ENCODE peak calls at places on chromosomes 6 and 20, in five cellular contexts. K, O, N, M and E are unnamed samples.

GRCh38 chr20:24147479-24147878 is 158.9 kb upstream of the GGTLC1 start:
- DNase-seq in K (no peak), O (no peak), N (no peak), M (no peak), E (no peak)

GRCh38 chr20:57432874-57433491 is 41.8 kb downstream of the RBM38 start:
- DNase-seq in K (peak), O (peak), N (no peak), M (no peak), E (no peak)

GRCh38 chr6:30877419-30878262 is 6.7 kb upstream of the DDR1 start:
- DNase-seq in K (peak), O (peak), N (peak), M (peak), E (peak)

GRCh38 chr20:43853174-43853803 is 61.4 kb upstream of the TOX2 start:
- DNase-seq in K (no peak), O (no peak), N (no peak), M (no peak), E (no peak)

GRCh38 chr20:59823860-59824259 is 109.6 kb downstream of the SYCP2 start:
- DNase-seq in K (no peak), O (no peak), N (no peak), M (no peak), E (peak)

GRCh38 chr20:32244150-32244823 is 33.2 kb upstream of the KIF3B start:
- DNase-seq in K (no peak), O (no peak), N (no peak), M (peak), E (no peak)

GRCh38 chr6:38234141-38234540 is 405.6 kb downstream of the BTBD9 start:
- DNase-seq in K (no peak), O (no peak), N (no peak), M (no peak), E (no peak)

GRCh38 chr6:11631008-11631407 is 93.5 kb downstream of the TMEM170B start:
- DNase-seq in K (no peak), O (no peak), N (no peak), M (no peak), E (peak)

GRCh38 chr6:167450631-167451030 is 125.7 kb downstream of the TTLL2 start:
- DNase-seq in K (no peak), O (no peak), N (no peak), M (no peak), E (no peak)

GRCh38 chr6:42394151-42394550 is 57.6 kb downstream of the TRERF1 start:
- DNase-seq in K (no peak), O (no peak), N (no peak), M (no peak), E (no peak)

GRCh38 chr6:168031411-168032382 is 34.2 kb downstream of the KIF25 start:
- DNase-seq in K (no peak), O (no peak), N (no peak), M (no peak), E (no peak)

GRCh38 chr20:38190166-38190565 is 25.1 kb upstream of the TGM2 start:
- DNase-seq in K (no peak), O (no peak), N (no peak), M (no peak), E (no peak)

GRCh38 chr6:70371454-70372105 is 41.7 kb upstream of the FAM135A start:
- DNase-seq in K (no peak), O (peak), N (peak), M (peak), E (peak)

GRCh38 chr20:19699132-19699971 is 58.7 kb upstream of the RIN2 start:
- DNase-seq in K (no peak), O (no peak), N (peak), M (no peak), E (no peak)

GRCh38 chr6:4603291-4603690 is 172.9 kb upstream of the CDYL start:
- DNase-seq in K (no peak), O (no peak), N (peak), M (no peak), E (no peak)

GRCh38 chr6:127146935-127147334 is 28.5 kb downstream of the RSPO3 start:
- DNase-seq in K (no peak), O (no peak), N (no peak), M (no peak), E (no peak)

GRCh38 chr20:19423097-19423891 is 210.9 kb downstream of the SLC24A3 start:
- DNase-seq in K (no peak), O (no peak), N (no peak), M (no peak), E (no peak)

GRCh38 chr20:1838479-1839279 is 56.5 kb upstream of the SIRPA start:
- DNase-seq in K (no peak), O (no peak), N (no peak), M (no peak), E (peak)

GRCh38 chr6:35708585-35708984 is 19.9 kb upstream of the FKBP5 start:
- DNase-seq in K (no peak), O (no peak), N (no peak), M (no peak), E (no peak)

GRCh38 chr6:35014786-35015185 is 125.7 kb downstream of the ANKS1A start:
- DNase-seq in K (no peak), O (no peak), N (peak), M (peak), E (no peak)

GRCh38 chr20:56323656-56324055 is 35.1 kb upstream of the FAM210B start:
- DNase-seq in K (no peak), O (no peak), N (no peak), M (no peak), E (no peak)

GRCh38 chr6:121849477-121849876 is 414.0 kb downstream of the GJA1 start:
- DNase-seq in K (no peak), O (peak), N (peak), M (peak), E (peak)

GRCh38 chr6:134235937-134236751 is 81.8 kb downstream of the SGK1 start:
- DNase-seq in K (peak), O (peak), N (no peak), M (no peak), E (no peak)

GRCh38 chr20:24935140-24935539 is 13.9 kb upstream of the CST7 start:
- DNase-seq in K (no peak), O (no peak), N (no peak), M (no peak), E (no peak)

GRCh38 chr6:54681987-54682386 is 164.6 kb upstream of the FAM83B start:
- DNase-seq in K (no peak), O (no peak), N (peak), M (no peak), E (no peak)

GRCh38 chr6:146950351-146950835 is 253.8 kb upstream of the STXBP5 start:
- DNase-seq in K (no peak), O (peak), N (no peak), M (peak), E (no peak)

GRCh38 chr6:82588020-82588419 is 224.4 kb downstream of the TPBG start:
- DNase-seq in K (no peak), O (no peak), N (no peak), M (no peak), E (no peak)

GRCh38 chr6:158808442-158808833 is 10.7 kb downstream of the EZR start:
- DNase-seq in K (no peak), O (no peak), N (no peak), M (no peak), E (no peak)

GRCh38 chr6:158810149-158811095 is 8.7 kb downstream of the EZR start:
- DNase-seq in K (no peak), O (no peak), N (no peak), M (no peak), E (no peak)

GRCh38 chr6:158808918-158809678 is 10.1 kb downstream of the EZR start:
- DNase-seq in K (peak), O (no peak), N (no peak), M (peak), E (no peak)

GRCh38 chr6:158805698-158806373 is 13.3 kb downstream of the EZR start:
- DNase-seq in K (no peak), O (no peak), N (no peak), M (no peak), E (no peak)

DNA sequence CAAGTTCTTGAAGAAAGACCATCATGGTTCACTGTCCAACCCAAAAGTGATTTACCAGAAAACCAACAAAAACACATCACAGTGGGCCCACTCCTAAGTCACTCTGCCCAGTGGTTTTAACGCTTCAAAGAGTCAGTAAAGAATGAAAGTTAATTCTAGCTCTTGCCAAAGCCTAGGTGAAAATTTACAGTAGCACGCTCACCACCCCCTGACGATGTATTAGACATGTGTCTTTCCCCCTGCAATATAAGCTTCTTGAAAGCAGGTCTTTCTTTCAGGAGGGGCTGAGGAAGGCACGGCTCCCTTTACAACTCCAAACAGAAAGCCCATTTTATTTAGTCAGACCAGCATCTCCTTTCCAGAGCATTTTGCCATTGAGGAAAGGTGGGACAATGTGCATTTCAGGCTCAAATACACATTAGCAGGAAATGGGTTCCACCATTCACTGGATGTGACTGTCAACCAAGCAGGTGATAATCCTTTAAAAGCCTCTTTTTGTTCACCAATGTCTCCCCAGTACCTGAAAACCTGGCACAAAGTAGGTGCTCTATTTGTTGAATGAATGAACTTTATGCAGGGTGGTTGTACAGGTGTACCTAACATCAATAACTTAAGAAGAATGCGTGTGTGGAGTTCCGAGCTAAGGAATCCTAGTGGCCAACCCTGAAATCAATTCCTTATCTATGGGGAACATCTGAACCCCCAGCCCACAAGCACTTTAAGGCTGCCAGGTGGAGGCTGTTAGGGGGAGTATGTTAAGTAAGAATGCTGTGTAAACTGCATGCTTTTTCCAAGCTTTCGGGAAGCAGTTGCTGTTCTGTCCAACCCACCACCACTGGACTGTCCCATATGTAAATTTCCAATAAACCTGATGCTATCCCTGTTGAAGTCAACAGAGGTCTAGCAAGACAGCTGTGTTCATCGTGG is 11.4 kb downstream of the EZR start:
- DNase-seq in K (no peak), O (peak), N (no peak), M (no peak), E (no peak)
- TF ChIP-seq ZBTB33 in K (no peak), O (no peak), N (no peak), M (no peak), E (no peak)

GRCh38 chr20:53078761-53079482 is 106.8 kb downstream of the TSHZ2 start:
- DNase-seq in K (no peak), O (no peak), N (no peak), M (peak), E (no peak)
- H2AFZ ChIP-seq in K (no peak), O (no peak), N (no peak), M (peak), E (no peak)

DNA sequence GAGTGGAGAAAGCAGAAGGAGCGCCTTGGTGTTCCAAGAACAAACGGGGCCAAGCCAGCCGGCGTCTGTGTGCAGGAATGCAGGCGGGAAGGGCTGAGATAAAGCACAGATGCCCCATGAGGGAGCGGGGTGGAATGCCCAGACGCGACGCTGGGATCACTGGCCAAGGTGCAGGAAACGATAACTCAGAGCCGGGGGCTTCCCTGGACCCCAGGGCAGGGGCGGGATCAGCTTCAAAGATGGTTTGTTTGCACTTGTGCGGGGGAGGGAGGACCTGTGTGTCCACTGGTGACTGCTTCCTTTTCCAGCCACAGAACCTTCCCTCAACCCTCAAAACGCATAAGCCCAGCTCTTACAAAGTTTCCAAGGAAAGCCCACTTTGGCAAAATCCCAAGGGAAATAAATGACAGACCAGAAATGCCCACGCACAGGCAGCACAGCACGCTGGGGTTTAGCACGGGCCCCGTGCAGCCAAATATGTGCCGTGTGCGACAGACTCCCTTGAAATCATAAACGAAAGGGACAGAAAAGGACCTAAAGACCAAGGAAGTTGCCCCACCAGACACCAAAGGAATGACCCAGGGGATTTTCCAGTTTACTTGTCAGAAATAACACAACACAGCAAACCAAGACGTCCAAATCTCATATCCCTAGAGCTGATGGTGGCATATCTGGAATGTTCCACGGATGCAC is 113.9 kb downstream of the NFATC2 start:
- DNase-seq in K (no peak), O (peak), N (no peak), M (peak), E (peak)
- TF ChIP-seq ZBTB33 in K (no peak), O (no peak), N (no peak), M (peak), E (no peak)

GRCh38 chr6:3117912-3118352 is 579 bp upstream of the BPHL start:
- DNase-seq in K (no peak), O (no peak), N (no peak), M (no peak), E (no peak)
- H2AFZ ChIP-seq in K (peak), O (peak), N (peak), M (peak), E (peak)

GRCh38 chr6:116971959-116972358 is 94.9 kb downstream of the RFX6 start:
- DNase-seq in K (no peak), O (peak), N (peak), M (peak), E (peak)
- TF ChIP-seq ZBTB33 in K (no peak), O (no peak), N (no peak), M (no peak), E (no peak)

DNA sequence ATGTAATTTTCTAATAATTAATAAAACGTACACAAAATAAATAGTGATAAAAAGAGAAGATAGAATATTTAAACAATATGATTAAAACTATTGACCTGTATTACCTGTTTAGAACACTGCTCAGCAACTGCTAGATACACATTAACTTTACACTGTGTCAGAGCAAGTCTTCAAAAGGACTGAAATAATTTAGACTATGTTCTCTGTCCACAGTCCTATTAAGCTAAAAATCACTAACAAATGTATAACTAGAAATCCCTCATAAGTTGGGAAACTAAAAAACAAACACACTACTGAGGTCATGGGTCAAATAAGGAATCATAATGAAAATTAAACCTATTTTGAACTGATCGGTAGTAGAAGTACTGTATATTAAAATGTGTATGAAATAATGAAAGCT is 181.7 kb downstream of the QKI start:
- DNase-seq in K (no peak), O (no peak), N (no peak), M (peak), E (no peak)
- H2AFZ ChIP-seq in K (no peak), O (no peak), N (no peak), M (no peak), E (no peak)

GRCh38 chr6:32906539-32906938 is 34.3 kb downstream of the HLA-DMB start:
- DNase-seq in K (no peak), O (no peak), N (no peak), M (no peak), E (no peak)
- TF ChIP-seq ZBTB33 in K (no peak), O (no peak), N (no peak), M (no peak), E (no peak)

DNA sequence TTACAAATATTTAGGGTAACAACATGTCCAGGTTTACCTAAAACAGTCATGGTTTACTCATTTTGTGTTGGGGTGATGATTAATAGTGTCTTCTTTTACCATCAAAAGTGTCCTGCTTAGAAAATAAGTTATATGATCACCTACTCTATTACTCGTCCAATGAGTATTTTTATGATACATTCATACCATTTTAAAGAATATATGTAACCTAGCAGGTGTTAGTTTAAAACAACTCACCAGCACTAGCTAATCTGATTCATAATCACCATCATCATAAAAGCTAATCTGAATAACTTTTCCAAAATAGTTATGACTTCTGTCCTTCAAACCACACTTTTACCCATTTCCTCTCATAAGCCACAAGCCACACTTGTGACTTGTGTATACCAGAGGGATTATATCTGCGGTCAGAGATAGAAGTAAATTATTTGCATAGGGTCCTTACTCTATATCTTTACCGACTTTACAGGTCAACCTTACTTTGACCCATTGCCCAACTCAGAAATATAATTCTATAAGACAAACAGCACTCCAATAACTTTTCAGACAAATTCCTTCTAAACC is 33.3 kb upstream of the NRN1 start:
- DNase-seq in K (no peak), O (no peak), N (no peak), M (no peak), E (no peak)
- H2AFZ ChIP-seq in K (no peak), O (no peak), N (no peak), M (no peak), E (no peak)

DNA sequence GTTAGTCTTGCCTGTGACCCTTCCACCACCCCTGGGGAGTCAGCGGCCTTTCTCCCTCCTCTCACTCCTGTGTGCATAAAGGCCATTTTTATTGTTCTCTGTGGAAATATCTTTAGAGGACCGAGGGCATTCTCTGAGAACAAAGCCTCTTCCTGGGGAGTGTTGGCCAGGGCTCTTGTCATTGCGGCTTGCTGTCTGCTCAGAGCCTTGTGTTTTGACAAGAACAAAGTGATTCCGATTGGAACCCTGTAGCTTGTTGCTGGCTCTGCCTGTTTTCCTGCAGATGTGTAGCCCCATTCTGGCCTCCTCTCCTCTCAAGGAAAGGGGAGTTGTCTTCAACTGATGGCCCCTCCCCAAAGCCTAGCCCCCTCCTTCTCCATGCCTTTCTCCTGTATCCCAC is 252.7 kb downstream of the LRFN2 start:
- DNase-seq in K (no peak), O (no peak), N (no peak), M (no peak), E (no peak)
- TF ChIP-seq ZBTB33 in K (no peak), O (no peak), N (no peak), M (no peak), E (no peak)

DNA sequence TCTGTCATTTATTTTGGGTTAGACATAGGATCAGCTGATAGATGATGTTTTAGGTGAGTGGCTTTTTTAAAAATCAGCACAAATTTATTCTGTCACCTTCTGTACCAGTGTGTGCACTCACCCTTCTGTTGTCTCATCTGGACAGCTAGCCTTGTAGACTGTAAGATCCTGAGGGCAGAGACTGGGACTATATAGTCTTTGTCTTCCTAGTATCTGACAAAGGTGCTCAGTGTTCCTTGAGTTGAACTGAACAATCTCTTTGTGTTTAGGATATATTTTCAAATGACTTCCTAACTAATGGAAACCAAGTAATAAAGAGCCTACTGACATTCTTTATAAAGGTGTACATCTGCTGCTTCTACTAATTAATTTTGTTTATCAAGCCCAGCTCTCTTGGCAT is 3.0 kb downstream of the DCBLD1 start:
- DNase-seq in K (no peak), O (no peak), N (no peak), M (no peak), E (no peak)
- H2AFZ ChIP-seq in K (no peak), O (no peak), N (no peak), M (no peak), E (no peak)